ENCODE peak calls at places on chromosomes 13 and 19, in eight cellular contexts. T, Q, N, I, B, C, J and Y are unnamed samples.

GRCh38 chr13:43300817-43301216 is 277.4 kb downstream of the DNAJC15 start:
- DNase-seq in J (no peak), C (peak), Q (no peak), T (no peak), I (no peak), N (no peak), B (no peak), Y (no peak)

GRCh38 chr19:21604941-21605548 is 99.6 kb downstream of the ZNF429 start:
- DNase-seq in J (no peak), C (peak), T (no peak), I (no peak), N (no peak), B (no peak), Q (no peak), Y (no peak)

GRCh38 chr19:3129112-3129511 is 6.7 kb upstream of the GNA15 start:
- DNase-seq in I (peak), C (peak), B (no peak), N (no peak), T (no peak), J (no peak), Q (no peak), Y (peak)

GRCh38 chr19:3653081-3653795 is 26.6 kb upstream of the CACTIN start:
- DNase-seq in Q (no peak), C (no peak), J (no peak), B (no peak), I (no peak), T (no peak), N (no peak), Y (no peak)

GRCh38 chr13:58399263-58399662 is 767.7 kb downstream of the PCDH17 start:
- DNase-seq in T (no peak), Q (no peak), C (no peak), I (no peak), J (no peak), N (no peak), B (no peak), Y (no peak)

GRCh38 chr13:48181482-48182145 is 51.4 kb upstream of the ITM2B start:
- DNase-seq in B (no peak), N (no peak), J (no peak), Q (no peak), I (no peak), T (no peak), C (no peak), Y (no peak)

GRCh38 chr13:20714161-20714560 is 10.7 kb downstream of the IL17D start:
- DNase-seq in B (no peak), C (no peak), I (no peak), J (no peak), Q (no peak), N (no peak), T (no peak), Y (no peak)

GRCh38 chr13:109744512-109745051 is 41.8 kb downstream of the IRS2 start:
- DNase-seq in N (no peak), T (no peak), I (no peak), C (peak), Q (no peak), B (no peak), J (no peak), Y (no peak)

GRCh38 chr13:98678741-98679140 is 73.7 kb downstream of the SLC15A1 start:
- DNase-seq in B (no peak), J (no peak), T (no peak), N (no peak), I (no peak), C (no peak), Q (no peak), Y (no peak)

GRCh38 chr19:2483484-2484151 is 7.7 kb downstream of the GADD45B start:
- DNase-seq in Q (no peak), I (no peak), N (no peak), T (no peak), C (no peak), B (no peak), J (no peak), Y (no peak)

GRCh38 chr13:70375718-70376117 is 267.5 kb upstream of the KLHL1 start:
- DNase-seq in Q (no peak), I (no peak), C (peak), B (no peak), N (no peak), J (no peak), T (no peak), Y (no peak)

GRCh38 chr19:42421101-42421500 is 6.1 kb downstream of the LIPE start:
- DNase-seq in C (no peak), J (no peak), N (no peak), I (peak), B (no peak), T (no peak), Q (no peak), Y (no peak)

GRCh38 chr13:49620170-49620621 is 8.1 kb upstream of the ARL11 start:
- DNase-seq in J (no peak), T (no peak), B (no peak), C (peak), N (no peak), I (peak), Q (no peak), Y (no peak)

GRCh38 chr13:113749956-113750355 is 9.1 kb upstream of the TMEM255B start:
- DNase-seq in N (no peak), B (peak), J (no peak), C (no peak), T (no peak), I (no peak), Q (no peak), Y (no peak)

GRCh38 chr13:60139272-60139671 is 24.5 kb downstream of the DIAPH3 start:
- DNase-seq in C (no peak), N (no peak), Q (no peak), I (no peak), T (no peak), B (no peak), J (no peak), Y (no peak)

GRCh38 chr13:30739646-30740642 is 4.6 kb downstream of the ALOX5AP start:
- DNase-seq in T (peak), J (peak), I (peak), B (no peak), C (no peak), Q (peak), N (no peak), Y (no peak)

GRCh38 chr13:93116809-93117208 is 109.8 kb upstream of the GPC6 start:
- DNase-seq in I (no peak), C (peak), N (no peak), T (no peak), J (no peak), B (no peak), Q (no peak), Y (no peak)

GRCh38 chr19:49155830-49156346 is 692 bp upstream of the HRC start:
- DNase-seq in N (no peak), J (no peak), T (no peak), Q (no peak), I (no peak), C (no peak), B (no peak), Y (no peak)

GRCh38 chr19:16005925-16006324 is 57.1 kb downstream of the OR10H4 start:
- DNase-seq in J (no peak), T (no peak), Q (no peak), B (no peak), C (no peak), N (no peak), I (no peak), Y (no peak)

GRCh38 chr13:40145139-40145538 is 489.7 kb downstream of the COG6 start:
- DNase-seq in B (no peak), T (no peak), J (no peak), N (no peak), Q (no peak), C (no peak), I (no peak), Y (no peak)

GRCh38 chr19:38135150-38135998 is 88.6 kb downstream of the DPF1 start:
- DNase-seq in B (no peak), N (no peak), J (no peak), C (peak), T (no peak), I (no peak), Q (no peak), Y (no peak)

GRCh38 chr19:33194884-33195710 is 967 bp downstream of the LRP3 start:
- DNase-seq in C (peak), J (no peak), N (no peak), B (no peak), T (peak), I (peak), Q (no peak), Y (no peak)

GRCh38 chr19:3821156-3821555 is 35.0 kb upstream of the MATK start:
- DNase-seq in B (no peak), T (no peak), Q (no peak), I (no peak), J (no peak), C (peak), N (no peak), Y (no peak)

GRCh38 chr19:36210497-36210896 is 4.0 kb downstream of the ZNF565 start:
- DNase-seq in T (no peak), N (no peak), J (no peak), I (no peak), C (no peak), Q (no peak), B (no peak), Y (no peak)

GRCh38 chr13:40665754-40666057 is 735 bp downstream of the FOXO1 start:
- DNase-seq in B (no peak), N (no peak), C (peak), I (no peak), T (no peak), Q (no peak), J (peak), Y (no peak)